ENCODE peak calls at places on chromosomes 2 and 18, in six cellular contexts. One of them, this sample, is unnamed.

GRCh38 chr2:13821255-13821880 is 811.1 kb upstream of the LRATD1 start:
- DNase-seq in glomerular endothelial cell: no peak
- DNase-seq in prostate gland: no peak
- DNase-seq in foreskin fibroblast: peak
- DNase-seq in HFFc6: peak
- DNase-seq in Kasumi-1: no peak
- DNase-seq in this sample: no peak

GRCh38 chr2:64651590-64651989 is 2.1 kb downstream of the SERTAD2 start:
- DNase-seq in glomerular endothelial cell: no peak
- DNase-seq in prostate gland: peak
- DNase-seq in foreskin fibroblast: no peak
- DNase-seq in HFFc6: no peak
- DNase-seq in Kasumi-1: no peak
- DNase-seq in this sample: no peak

GRCh38 chr2:159710601-159711180 is 1.6 kb upstream of the MARCHF7 start:
- DNase-seq in glomerular endothelial cell: peak
- DNase-seq in prostate gland: no peak
- DNase-seq in foreskin fibroblast: peak
- DNase-seq in HFFc6: peak
- DNase-seq in Kasumi-1: no peak
- DNase-seq in this sample: no peak

GRCh38 chr2:185689906-185690539 is 48.6 kb upstream of the FSIP2 start:
- DNase-seq in glomerular endothelial cell: no peak
- DNase-seq in prostate gland: no peak
- DNase-seq in foreskin fibroblast: peak
- DNase-seq in HFFc6: no peak
- DNase-seq in Kasumi-1: no peak
- DNase-seq in this sample: no peak

GRCh38 chr2:123366438-123366837 is 658.6 kb upstream of the CNTNAP5 start:
- DNase-seq in glomerular endothelial cell: no peak
- DNase-seq in prostate gland: no peak
- DNase-seq in foreskin fibroblast: no peak
- DNase-seq in HFFc6: no peak
- DNase-seq in Kasumi-1: no peak
- DNase-seq in this sample: no peak

GRCh38 chr2:183255406-183255805 is 131.2 kb downstream of the NUP35 start:
- DNase-seq in glomerular endothelial cell: no peak
- DNase-seq in prostate gland: no peak
- DNase-seq in foreskin fibroblast: no peak
- DNase-seq in HFFc6: no peak
- DNase-seq in Kasumi-1: no peak
- DNase-seq in this sample: no peak

GRCh38 chr2:143182649-143183048 is 53.4 kb downstream of the ARHGAP15 start:
- DNase-seq in glomerular endothelial cell: no peak
- DNase-seq in prostate gland: no peak
- DNase-seq in foreskin fibroblast: no peak
- DNase-seq in HFFc6: no peak
- DNase-seq in Kasumi-1: no peak
- DNase-seq in this sample: no peak

GRCh38 chr2:30233142-30233961 is 2.0 kb downstream of the LBH start:
- DNase-seq in glomerular endothelial cell: no peak
- DNase-seq in prostate gland: no peak
- DNase-seq in foreskin fibroblast: no peak
- DNase-seq in HFFc6: no peak
- DNase-seq in Kasumi-1: no peak
- DNase-seq in this sample: no peak

GRCh38 chr2:69013837-69014796 is 1.1 kb downstream of the ANTXR1 start:
- DNase-seq in glomerular endothelial cell: no peak
- DNase-seq in prostate gland: no peak
- DNase-seq in foreskin fibroblast: peak
- DNase-seq in HFFc6: peak
- DNase-seq in Kasumi-1: no peak
- DNase-seq in this sample: no peak

GRCh38 chr18:79615091-79615490 is 64.5 kb upstream of the CTDP1 start:
- DNase-seq in glomerular endothelial cell: no peak
- DNase-seq in prostate gland: no peak
- DNase-seq in foreskin fibroblast: no peak
- DNase-seq in HFFc6: no peak
- DNase-seq in Kasumi-1: no peak
- DNase-seq in this sample: no peak

GRCh38 chr2:206020151-206020550 is 65.8 kb downstream of the INO80D start:
- DNase-seq in glomerular endothelial cell: no peak
- DNase-seq in prostate gland: no peak
- DNase-seq in foreskin fibroblast: no peak
- DNase-seq in HFFc6: no peak
- DNase-seq in Kasumi-1: no peak
- DNase-seq in this sample: no peak

GRCh38 chr18:23226930-23227728 is 91.8 kb downstream of the CABLES1 start:
- DNase-seq in glomerular endothelial cell: peak
- DNase-seq in prostate gland: no peak
- DNase-seq in foreskin fibroblast: peak
- DNase-seq in HFFc6: peak
- DNase-seq in Kasumi-1: no peak
- DNase-seq in this sample: peak

GRCh38 chr2:45496869-45497268 is 114.2 kb downstream of the SRBD1 start:
- DNase-seq in glomerular endothelial cell: no peak
- DNase-seq in prostate gland: no peak
- DNase-seq in foreskin fibroblast: no peak
- DNase-seq in HFFc6: no peak
- DNase-seq in Kasumi-1: no peak
- DNase-seq in this sample: no peak